ENCODE peak calls at places on chromosomes 6 and 20, in six cellular contexts. M is ovary, W is coronary artery, H is Panc1, R is breast epithelium, T is HL-60. C is an unnamed sample.
A peak's percentile ranks its signal among the peaks of the same experiment; 100 is the strongest.

GRCh38 chr6:41155132-41155805 is 1.1 kb upstream of the TREML1 start:
- DNase-seq in M (no peak), R (no peak), H (no peak), T (no peak), W (no peak), C (no peak)

GRCh38 chr6:134925800-134926199 is 24.1 kb downstream of the ALDH8A1 start:
- DNase-seq in H (no peak), W (no peak), R (no peak), T (no peak), M (no peak), C (no peak)

GRCh38 chr6:152459245-152459644 is 177.9 kb downstream of the SYNE1 start:
- DNase-seq in R (no peak), H (no peak), W (no peak), M (no peak), T (no peak), C (no peak)

GRCh38 chr20:48025061-48025515 is 239.8 kb upstream of the SULF2 start:
- DNase-seq in R (peak; percentile 37), H (no peak), W (no peak), M (peak; percentile 92), T (no peak), C (peak; percentile 54)

GRCh38 chr6:149766156-149766768 is 16.7 kb downstream of the PCMT1 start:
- DNase-seq in T (no peak), R (no peak), W (no peak), M (no peak), H (no peak), C (no peak)

GRCh38 chr6:147166360-147166944 is 37.8 kb upstream of the STXBP5 start:
- DNase-seq in H (no peak), W (no peak), R (no peak), M (no peak), T (no peak), C (no peak)

GRCh38 chr6:153038378-153038777 is 35.9 kb upstream of the MTRF1L start:
- DNase-seq in W (no peak), R (no peak), M (no peak), T (no peak), H (no peak), C (no peak)

GRCh38 chr6:33837971-33838665 is 34.3 kb upstream of the MLN start:
- DNase-seq in R (peak; percentile 23), H (no peak), W (no peak), T (no peak), M (peak; percentile 74), C (no peak)

GRCh38 chr20:25237610-25238318 is 10.1 kb upstream of the PYGB start:
- DNase-seq in R (peak; percentile 83), M (no peak), W (peak; percentile 93), H (peak; percentile 97), T (peak; percentile 88), C (peak; percentile 93)

GRCh38 chr6:100350139-100350538 is 114.6 kb downstream of the SIM1 start:
- DNase-seq in H (no peak), R (no peak), T (no peak), M (no peak), W (no peak), C (no peak)

GRCh38 chr20:7930386-7930785 is 9.9 kb downstream of the HAO1 start:
- DNase-seq in T (no peak), W (no peak), M (no peak), H (no peak), R (no peak), C (no peak)

GRCh38 chr20:54140927-54141566 is 32.7 kb downstream of the CYP24A1 start:
- DNase-seq in M (no peak), R (no peak), W (no peak), H (no peak), T (no peak), C (no peak)

GRCh38 chr20:59835448-59836395 is 97.7 kb downstream of the SYCP2 start:
- DNase-seq in H (no peak), W (no peak), R (no peak), M (peak; percentile 72), T (no peak), C (peak; percentile 88)

GRCh38 chr6:15263780-15264374 is 18.0 kb downstream of the JARID2 start:
- DNase-seq in W (no peak), T (no peak), H (no peak), R (no peak), M (no peak), C (no peak)

GRCh38 chr6:147651249-147652063 is 143.0 kb downstream of the SAMD5 start:
- DNase-seq in R (no peak), H (no peak), M (no peak), T (no peak), W (no peak), C (no peak)

GRCh38 chr6:69423785-69424184 is 373.0 kb downstream of the LMBRD1 start:
- DNase-seq in M (no peak), H (no peak), T (no peak), W (no peak), R (no peak), C (no peak)
- H3K4me3 ChIP-seq in M (no peak overlapping the region), H (no peak overlapping the region), T (no peak overlapping the region), W (no peak overlapping the region), R (no peak overlapping the region), C (no peak overlapping the region)

GRCh38 chr6:129954749-129955431 is 63.5 kb upstream of the L3MBTL3 start:
- DNase-seq in W (no peak), H (no peak), M (no peak), R (no peak), T (no peak), C (no peak)
- H3K4me3 ChIP-seq in W (no peak overlapping the region), H (no peak overlapping the region), M (no peak overlapping the region), R (no peak overlapping the region), T (no peak overlapping the region), C (no peak overlapping the region)

GRCh38 chr6:885051-885590 is 192.2 kb upstream of the EXOC2 start:
- DNase-seq in H (no peak), M (no peak), T (no peak), W (no peak), R (no peak), C (no peak)

GRCh38 chr6:884570-884969 is 191.6 kb upstream of the EXOC2 start:
- DNase-seq in R (no peak), H (no peak), T (no peak), W (no peak), M (no peak), C (no peak)

GRCh38 chr6:890995-891394 is 198.1 kb upstream of the EXOC2 start:
- DNase-seq in T (no peak), H (no peak), W (no peak), M (no peak), R (no peak), C (no peak)

GRCh38 chr6:890201-890600 is 197.3 kb upstream of the EXOC2 start:
- DNase-seq in R (no peak), M (no peak), T (no peak), H (no peak), W (no peak), C (no peak)

GRCh38 chr6:887583-888235 is 194.8 kb upstream of the EXOC2 start:
- DNase-seq in M (no peak), H (no peak), R (no peak), W (no peak), T (no peak), C (no peak)
- H3K4me3 ChIP-seq in M (no peak overlapping the region), H (no peak overlapping the region), R (no peak overlapping the region), W (no peak overlapping the region), T (no peak overlapping the region), C (no peak overlapping the region)

GRCh38 chr20:63771046-63771707 is 31.6 kb downstream of the SLC2A4RG start:
- DNase-seq in H (no peak), W (no peak), M (no peak), T (no peak), R (no peak), C (no peak)
- H3K4me3 ChIP-seq in H (no peak overlapping the region), W (no peak overlapping the region), M (no peak overlapping the region), T (no peak overlapping the region), R (no peak overlapping the region), C (no peak overlapping the region)

GRCh38 chr6:111711476-111711875 is 105.8 kb upstream of the TRAF3IP2 start:
- DNase-seq in T (no peak), M (peak; percentile 78), R (peak; percentile 24), W (no peak), H (no peak), C (no peak)

GRCh38 chr6:111709201-111709600 is 103.5 kb upstream of the TRAF3IP2 start:
- DNase-seq in H (no peak), M (no peak), W (no peak), R (no peak), T (no peak), C (peak; percentile 18)

GRCh38 chr6:111710439-111710838 is 104.8 kb upstream of the TRAF3IP2 start:
- DNase-seq in T (no peak), M (no peak), H (no peak), W (no peak), R (no peak), C (no peak)

GRCh38 chr6:111710911-111711310 is 105.2 kb upstream of the TRAF3IP2 start:
- DNase-seq in H (no peak), M (no peak), W (no peak), R (no peak), T (no peak), C (no peak)

DNA sequence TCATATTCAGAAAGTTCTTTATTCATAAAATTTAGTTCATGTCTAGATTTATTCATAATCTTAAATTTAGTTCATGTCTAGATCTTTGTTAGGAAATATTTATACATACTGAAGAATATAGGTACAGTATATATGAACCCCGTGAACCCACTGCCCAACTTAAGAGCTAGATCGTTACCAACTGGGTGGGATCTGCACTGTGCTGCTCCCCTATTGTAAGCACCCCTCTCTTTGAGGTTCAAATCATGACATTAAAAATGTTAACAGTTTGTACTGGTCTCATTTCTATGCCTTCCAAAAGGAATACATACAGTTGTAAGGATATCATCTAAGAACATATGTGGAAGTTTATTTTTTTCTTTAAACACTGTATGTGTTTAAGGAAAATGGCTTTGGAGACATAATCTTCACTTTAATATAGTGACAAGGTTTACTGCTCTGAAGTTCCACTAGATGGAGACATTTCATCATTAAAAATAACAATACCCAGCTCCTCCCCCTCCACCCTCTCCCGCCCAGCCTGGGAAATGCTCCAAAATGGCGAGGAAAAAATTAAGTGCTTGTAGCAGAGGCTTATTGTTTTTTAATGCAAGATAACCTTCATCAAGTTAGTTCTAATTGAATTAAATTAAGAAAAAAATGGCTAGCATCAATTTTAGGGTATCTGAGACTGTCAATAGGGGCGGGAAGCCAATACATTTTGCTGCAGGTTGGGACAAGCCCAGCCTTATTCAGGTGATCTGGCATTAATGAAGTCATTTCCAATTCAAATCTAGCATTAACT is 104.1 kb upstream of the TRAF3IP2 start:
- DNase-seq in H (peak; percentile 61), R (peak; percentile 60), W (no peak), M (peak; percentile 70), T (peak; percentile 47), C (peak; percentile 91)
- H3K4me3 ChIP-seq in H (peak overlapping the region; percentile 20), R (peak overlapping the region; percentile 45), W (peak overlapping the region; percentile 34), M (no peak overlapping the region), T (no peak overlapping the region), C (no peak overlapping the region)

GRCh38 chr6:2818593-2818992 is 23.1 kb downstream of the SERPINB1 start:
- DNase-seq in R (no peak), W (no peak), H (no peak), M (no peak), T (no peak), C (no peak)

GRCh38 chr6:2819891-2820814 is 21.5 kb downstream of the SERPINB1 start:
- DNase-seq in H (no peak), T (no peak), M (no peak), R (no peak), W (no peak), C (no peak)

GRCh38 chr6:2819115-2819514 is 22.5 kb downstream of the SERPINB1 start:
- DNase-seq in M (no peak), W (no peak), H (no peak), T (no peak), R (no peak), C (no peak)

GRCh38 chr6:2816158-2816557 is 25.5 kb downstream of the SERPINB1 start:
- DNase-seq in M (no peak), R (no peak), W (no peak), H (no peak), T (no peak), C (no peak)

GRCh38 chr6:2817778-2818443 is 23.8 kb downstream of the SERPINB1 start:
- DNase-seq in M (no peak), W (no peak), R (no peak), H (no peak), T (no peak), C (no peak)
- H3K4me3 ChIP-seq in M (no peak overlapping the region), W (peak overlapping the region; percentile 43), R (peak overlapping the region; percentile 23), H (no peak overlapping the region), T (no peak overlapping the region), C (no peak overlapping the region)